ENCODE peak calls at places on chromosomes 1 and 21, in five cellular contexts. One of them, this sample, is unnamed.

GRCh38 chr1:93221913-93222312 is 41.4 kb downstream of the CCDC18 start:
- DNase-seq in activated CD4-positive, alpha-beta T cell treated with anti-CD3 and anti-CD28 coated beads, Interleukin-2, amount 10 ng/mL, durations not matched to agents 24 days and 14 days: no peak
- DNase-seq in AG10803: peak
- DNase-seq in mammary epithelial cell: peak
- DNase-seq in COR-L47: no peak
- DNase-seq in this sample: no peak

GRCh38 chr1:97006044-97006676 is 284.6 kb downstream of the PTBP2 start:
- DNase-seq in activated CD4-positive, alpha-beta T cell treated with anti-CD3 and anti-CD28 coated beads, Interleukin-2, amount 10 ng/mL, durations not matched to agents 24 days and 14 days: no peak
- DNase-seq in AG10803: peak
- DNase-seq in mammary epithelial cell: peak
- DNase-seq in COR-L47: peak
- DNase-seq in this sample: peak

GRCh38 chr1:65605621-65606020 is 185.2 kb downstream of the LEPR start:
- DNase-seq in activated CD4-positive, alpha-beta T cell treated with anti-CD3 and anti-CD28 coated beads, Interleukin-2, amount 10 ng/mL, durations not matched to agents 24 days and 14 days: no peak
- DNase-seq in AG10803: peak
- DNase-seq in mammary epithelial cell: no peak
- DNase-seq in COR-L47: no peak
- DNase-seq in this sample: no peak

GRCh38 chr1:53929349-53929945 is 16.1 kb downstream of the IFT25 start:
- DNase-seq in activated CD4-positive, alpha-beta T cell treated with anti-CD3 and anti-CD28 coated beads, Interleukin-2, amount 10 ng/mL, durations not matched to agents 24 days and 14 days: no peak
- DNase-seq in AG10803: no peak
- DNase-seq in mammary epithelial cell: no peak
- DNase-seq in COR-L47: no peak
- DNase-seq in this sample: no peak

GRCh38 chr1:97630968-97631367 is 289.9 kb downstream of the DPYD start:
- DNase-seq in activated CD4-positive, alpha-beta T cell treated with anti-CD3 and anti-CD28 coated beads, Interleukin-2, amount 10 ng/mL, durations not matched to agents 24 days and 14 days: no peak
- DNase-seq in AG10803: no peak
- DNase-seq in mammary epithelial cell: no peak
- DNase-seq in COR-L47: peak
- DNase-seq in this sample: no peak

GRCh38 chr1:44511769-44512168 is 106.7 kb downstream of the RNF220 start:
- DNase-seq in activated CD4-positive, alpha-beta T cell treated with anti-CD3 and anti-CD28 coated beads, Interleukin-2, amount 10 ng/mL, durations not matched to agents 24 days and 14 days: no peak
- DNase-seq in AG10803: peak
- DNase-seq in mammary epithelial cell: no peak
- DNase-seq in COR-L47: no peak
- DNase-seq in this sample: no peak

GRCh38 chr21:32803651-32804050 is 32.1 kb upstream of the PAXBP1 start:
- DNase-seq in activated CD4-positive, alpha-beta T cell treated with anti-CD3 and anti-CD28 coated beads, Interleukin-2, amount 10 ng/mL, durations not matched to agents 24 days and 14 days: no peak
- DNase-seq in AG10803: peak
- DNase-seq in mammary epithelial cell: no peak
- DNase-seq in COR-L47: no peak
- DNase-seq in this sample: no peak

GRCh38 chr1:166999090-166999489 is 10.0 kb downstream of the MAEL start:
- DNase-seq in activated CD4-positive, alpha-beta T cell treated with anti-CD3 and anti-CD28 coated beads, Interleukin-2, amount 10 ng/mL, durations not matched to agents 24 days and 14 days: no peak
- DNase-seq in AG10803: no peak
- DNase-seq in mammary epithelial cell: no peak
- DNase-seq in COR-L47: no peak
- DNase-seq in this sample: no peak

GRCh38 chr1:62389531-62389930 is 47.3 kb upstream of the USP1 start:
- DNase-seq in activated CD4-positive, alpha-beta T cell treated with anti-CD3 and anti-CD28 coated beads, Interleukin-2, amount 10 ng/mL, durations not matched to agents 24 days and 14 days: no peak
- DNase-seq in AG10803: no peak
- DNase-seq in mammary epithelial cell: peak
- DNase-seq in COR-L47: no peak
- DNase-seq in this sample: no peak

GRCh38 chr1:8682573-8682972 is 134.9 kb downstream of the RERE start:
- DNase-seq in activated CD4-positive, alpha-beta T cell treated with anti-CD3 and anti-CD28 coated beads, Interleukin-2, amount 10 ng/mL, durations not matched to agents 24 days and 14 days: no peak
- DNase-seq in AG10803: no peak
- DNase-seq in mammary epithelial cell: no peak
- DNase-seq in COR-L47: no peak
- DNase-seq in this sample: no peak

GRCh38 chr1:226409392-226409791 is 1.5 kb upstream of the PARP1 start:
- DNase-seq in activated CD4-positive, alpha-beta T cell treated with anti-CD3 and anti-CD28 coated beads, Interleukin-2, amount 10 ng/mL, durations not matched to agents 24 days and 14 days: no peak
- DNase-seq in AG10803: no peak
- DNase-seq in mammary epithelial cell: no peak
- DNase-seq in COR-L47: no peak
- DNase-seq in this sample: no peak

GRCh38 chr1:203178083-203178482 is 2.5 kb upstream of the MYBPH start:
- DNase-seq in activated CD4-positive, alpha-beta T cell treated with anti-CD3 and anti-CD28 coated beads, Interleukin-2, amount 10 ng/mL, durations not matched to agents 24 days and 14 days: no peak
- DNase-seq in AG10803: no peak
- DNase-seq in mammary epithelial cell: no peak
- DNase-seq in COR-L47: no peak
- DNase-seq in this sample: no peak

GRCh38 chr1:6521502-6521901 is 30.0 kb upstream of the PLEKHG5 start:
- DNase-seq in activated CD4-positive, alpha-beta T cell treated with anti-CD3 and anti-CD28 coated beads, Interleukin-2, amount 10 ng/mL, durations not matched to agents 24 days and 14 days: no peak
- DNase-seq in AG10803: no peak
- DNase-seq in mammary epithelial cell: peak
- DNase-seq in COR-L47: no peak
- DNase-seq in this sample: no peak

GRCh38 chr1:100891380-100891779 is 3.3 kb downstream of the EXTL2 start:
- DNase-seq in activated CD4-positive, alpha-beta T cell treated with anti-CD3 and anti-CD28 coated beads, Interleukin-2, amount 10 ng/mL, durations not matched to agents 24 days and 14 days: no peak
- DNase-seq in AG10803: no peak
- DNase-seq in mammary epithelial cell: no peak
- DNase-seq in COR-L47: no peak
- DNase-seq in this sample: no peak

GRCh38 chr21:36132691-36133090 is 2.2 kb upstream of the CBR3 start:
- DNase-seq in activated CD4-positive, alpha-beta T cell treated with anti-CD3 and anti-CD28 coated beads, Interleukin-2, amount 10 ng/mL, durations not matched to agents 24 days and 14 days: no peak
- DNase-seq in AG10803: no peak
- DNase-seq in mammary epithelial cell: no peak
- DNase-seq in COR-L47: no peak
- DNase-seq in this sample: no peak

GRCh38 chr1:163055005-163055404 is 14.2 kb upstream of the RGS4 start:
- DNase-seq in activated CD4-positive, alpha-beta T cell treated with anti-CD3 and anti-CD28 coated beads, Interleukin-2, amount 10 ng/mL, durations not matched to agents 24 days and 14 days: no peak
- DNase-seq in AG10803: no peak
- DNase-seq in mammary epithelial cell: no peak
- DNase-seq in COR-L47: no peak
- DNase-seq in this sample: no peak

GRCh38 chr1:86913399-86913895 is 479 bp downstream of the SELENOF start:
- DNase-seq in activated CD4-positive, alpha-beta T cell treated with anti-CD3 and anti-CD28 coated beads, Interleukin-2, amount 10 ng/mL, durations not matched to agents 24 days and 14 days: peak
- DNase-seq in AG10803: peak
- DNase-seq in mammary epithelial cell: peak
- DNase-seq in COR-L47: peak
- DNase-seq in this sample: no peak

GRCh38 chr1:208030320-208031091 is 119.6 kb upstream of the CD34 start:
- DNase-seq in activated CD4-positive, alpha-beta T cell treated with anti-CD3 and anti-CD28 coated beads, Interleukin-2, amount 10 ng/mL, durations not matched to agents 24 days and 14 days: no peak
- DNase-seq in AG10803: peak
- DNase-seq in mammary epithelial cell: no peak
- DNase-seq in COR-L47: no peak
- DNase-seq in this sample: no peak

GRCh38 chr1:48203287-48203900 is 19.1 kb upstream of the SLC5A9 start:
- DNase-seq in activated CD4-positive, alpha-beta T cell treated with anti-CD3 and anti-CD28 coated beads, Interleukin-2, amount 10 ng/mL, durations not matched to agents 24 days and 14 days: peak
- DNase-seq in AG10803: no peak
- DNase-seq in mammary epithelial cell: peak
- DNase-seq in COR-L47: no peak
- DNase-seq in this sample: no peak